ENCODE peak calls at places on chromosomes 4 and X, in seven cellular contexts. B is GM12892, X is HepG2, S is K562, V is SK-N-SH, F is GM12878, L is H1. C is an unnamed sample.

GRCh38 chr4:176470671-176471070 is 150.9 kb downstream of the SPCS3 start:
- DNase-seq in B (no peak), X (no peak), S (no peak), V (no peak), F (no peak), L (no peak), C (no peak)

GRCh38 chr4:150176559-150176958 is 98.3 kb downstream of the DCLK2 start:
- DNase-seq in B (no peak), X (no peak), S (no peak), V (peak), F (no peak), L (no peak), C (no peak)

GRCh38 chr4:61177361-61177760 is 22.8 kb upstream of the ADGRL3 start:
- DNase-seq in B (no peak), X (no peak), S (no peak), V (no peak), F (no peak), L (no peak), C (no peak)

GRCh38 chr4:10299601-10300000 is 157.6 kb downstream of the ZNF518B start:
- DNase-seq in B (no peak), X (no peak), S (no peak), V (no peak), F (no peak), L (no peak), C (no peak)

GRCh38 chrX:129759576-129760061 is 20.1 kb upstream of the SASH3 start:
- DNase-seq in B (no peak), X (no peak), S (peak), V (no peak), F (no peak), L (no peak), C (no peak)

GRCh38 chrX:13876652-13877051 is 59.8 kb upstream of the GPM6B start:
- DNase-seq in B (no peak), X (no peak), S (no peak), V (no peak), F (no peak), L (no peak), C (no peak)

GRCh38 chr4:37510626-37511025 is 175.6 kb downstream of the RELL1 start:
- DNase-seq in B (no peak), X (no peak), S (no peak), V (no peak), F (no peak), L (no peak), C (no peak)

GRCh38 chr4:124686279-124686678 is 26.3 kb downstream of the ANKRD50 start:
- DNase-seq in B (no peak), X (no peak), S (no peak), V (peak), F (no peak), L (peak), C (no peak)

GRCh38 chr4:130511776-130512175 is 1415.8 kb downstream of the C4orf33 start:
- DNase-seq in B (no peak), X (no peak), S (no peak), V (no peak), F (no peak), L (no peak), C (no peak)

GRCh38 chrX:32572644-32573043 is 638.7 kb downstream of the DMD start:
- DNase-seq in B (no peak), X (no peak), S (no peak), V (no peak), F (no peak), L (no peak), C (no peak)

GRCh38 chr4:109864134-109864533 is 16.2 kb downstream of the LRIT3 start:
- DNase-seq in B (no peak), X (no peak), S (no peak), V (no peak), F (no peak), L (no peak), C (no peak)

GRCh38 chrX:11100281-11101035 is 10.7 kb upstream of the HCCS start:
- DNase-seq in B (no peak), X (peak), S (peak), V (peak), F (no peak), L (no peak), C (no peak)

GRCh38 chrX:112834016-112834855 is 6.4 kb downstream of the AMOT start:
- DNase-seq in B (no peak), X (no peak), S (no peak), V (peak), F (no peak), L (no peak), C (no peak)

GRCh38 chr4:165909947-165910346 is 36.9 kb downstream of the TLL1 start:
- DNase-seq in B (no peak), X (no peak), S (no peak), V (no peak), F (no peak), L (no peak), C (no peak)

GRCh38 chr4:135249006-135249405 is 1047.4 kb upstream of the PABPC4L start:
- DNase-seq in B (no peak), X (no peak), S (no peak), V (no peak), F (no peak), L (no peak), C (no peak)

GRCh38 chr4:33073811-33074210 is 2353.6 kb downstream of the PCDH7 start:
- DNase-seq in B (no peak), X (no peak), S (no peak), V (no peak), F (no peak), L (no peak), C (no peak)

GRCh38 chrX:103215037-103215767 is at the start of gene BEX4:
- DNase-seq in B (peak), X (no peak), S (peak), V (peak), F (no peak), L (peak), C (peak)
- TF ChIP-seq POLR2AphosphoS5 in B (no peak), X (no peak), S (peak), V (peak), F (peak), L (peak), C (peak)

GRCh38 chrX:21948897-21949578 is 8.5 kb downstream of the SMS start:
- DNase-seq in B (no peak), X (no peak), S (no peak), V (peak), F (no peak), L (no peak), C (no peak)

GRCh38 chrX:21949689-21950088 is 9.2 kb downstream of the SMS start:
- DNase-seq in B (no peak), X (no peak), S (no peak), V (no peak), F (no peak), L (no peak), C (no peak)

GRCh38 chrX:21947671-21948070 is 7.2 kb downstream of the SMS start:
- DNase-seq in B (no peak), X (no peak), S (no peak), V (no peak), F (no peak), L (no peak), C (no peak)

GRCh38 chrX:21944136-21944615 is 3.7 kb downstream of the SMS start:
- DNase-seq in B (no peak), X (no peak), S (no peak), V (no peak), F (no peak), L (no peak), C (no peak)

GRCh38 chrX:21946925-21947641 is 6.6 kb downstream of the SMS start:
- DNase-seq in B (no peak), X (no peak), S (peak), V (no peak), F (no peak), L (no peak), C (no peak)
- TF ChIP-seq TAF1 in B (no peak), X (no peak), S (no peak), V (no peak), F (no peak), L (no peak), C (no peak)

GRCh38 chr4:138192113-138192512 is 50.0 kb downstream of the SLC7A11 start:
- DNase-seq in B (no peak), X (peak), S (peak), V (no peak), F (no peak), L (no peak), C (no peak)

GRCh38 chr4:138186264-138186663 is 55.9 kb downstream of the SLC7A11 start:
- DNase-seq in B (no peak), X (no peak), S (no peak), V (no peak), F (no peak), L (no peak), C (no peak)

GRCh38 chr4:138188406-138189084 is 53.6 kb downstream of the SLC7A11 start:
- DNase-seq in B (no peak), X (no peak), S (no peak), V (no peak), F (no peak), L (no peak), C (no peak)

GRCh38 chr4:138190452-138190858 is 51.7 kb downstream of the SLC7A11 start:
- DNase-seq in B (no peak), X (no peak), S (no peak), V (no peak), F (peak), L (no peak), C (no peak)

DNA sequence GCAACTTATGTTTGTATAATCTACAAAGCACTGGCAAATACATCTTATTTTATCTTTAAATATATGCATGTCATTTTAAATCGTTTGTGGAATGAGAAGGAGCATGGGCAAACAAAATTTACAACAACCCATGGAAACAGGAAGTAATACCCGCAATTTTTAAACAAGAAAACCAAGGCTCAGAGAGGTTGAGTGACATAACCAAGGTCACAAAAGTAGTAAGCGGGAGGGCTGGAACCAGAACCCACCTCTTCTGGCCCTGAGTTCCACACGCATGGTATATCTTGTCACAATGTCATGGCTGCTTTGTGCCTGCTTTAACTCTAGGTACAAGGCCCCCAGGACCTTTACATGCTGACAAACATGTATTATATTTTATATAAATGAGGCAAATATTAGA is 52.9 kb downstream of the SLC7A11 start:
- DNase-seq in B (no peak), X (no peak), S (no peak), V (no peak), F (no peak), L (no peak), C (no peak)
- TF ChIP-seq POLR2AphosphoS5 in B (no peak), X (no peak), S (no peak), V (no peak), F (no peak), L (no peak), C (no peak)

GRCh38 chr4:113659127-113659526 is 102.4 kb downstream of the CAMK2D start:
- DNase-seq in B (no peak), X (peak), S (no peak), V (no peak), F (no peak), L (no peak), C (no peak)

GRCh38 chr4:113653871-113654270 is 107.7 kb downstream of the CAMK2D start:
- DNase-seq in B (no peak), X (no peak), S (no peak), V (no peak), F (no peak), L (no peak), C (no peak)

GRCh38 chr4:113657834-113658233 is 103.7 kb downstream of the CAMK2D start:
- DNase-seq in B (no peak), X (no peak), S (no peak), V (no peak), F (no peak), L (no peak), C (no peak)
- TF ChIP-seq TAF1 in B (no peak), X (no peak), S (no peak), V (no peak), F (no peak), L (no peak), C (no peak)

GRCh38 chrX:24282381-24283121 is 31.3 kb downstream of the SUPT20HL2 start:
- DNase-seq in B (no peak), X (no peak), S (no peak), V (no peak), F (no peak), L (no peak), C (no peak)

GRCh38 chrX:24277405-24277804 is 36.5 kb downstream of the SUPT20HL2 start:
- DNase-seq in B (no peak), X (no peak), S (no peak), V (no peak), F (no peak), L (no peak), C (no peak)

GRCh38 chrX:24285082-24285481 is 28.8 kb downstream of the SUPT20HL2 start:
- DNase-seq in B (no peak), X (no peak), S (no peak), V (no peak), F (no peak), L (no peak), C (no peak)

GRCh38 chrX:24283122-24283789 is 30.6 kb downstream of the SUPT20HL2 start:
- DNase-seq in B (no peak), X (no peak), S (no peak), V (no peak), F (no peak), L (no peak), C (no peak)
- TF ChIP-seq POLR2AphosphoS5 in B (no peak), X (no peak), S (no peak), V (no peak), F (no peak), L (no peak), C (no peak)

DNA sequence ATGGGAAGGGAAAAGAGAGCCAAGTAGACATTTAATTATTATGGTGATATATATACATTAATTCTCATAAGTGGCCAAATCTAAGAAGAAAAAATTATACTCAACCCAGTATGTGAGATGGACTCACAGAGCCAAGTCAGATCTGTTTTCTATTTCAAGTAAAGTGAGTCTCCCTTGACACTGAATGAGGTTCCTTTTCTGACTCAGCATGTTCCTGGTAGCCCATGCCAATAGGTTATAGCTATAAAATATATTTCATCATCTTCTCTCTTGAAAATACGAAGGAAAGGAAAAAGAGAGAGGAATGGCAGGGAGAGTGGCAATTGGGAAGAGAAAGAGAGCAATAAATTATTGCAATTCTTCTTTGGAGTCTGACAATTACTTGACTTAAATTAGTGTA is 68.8 kb upstream of the GRIA2 start:
- DNase-seq in B (no peak), X (no peak), S (no peak), V (no peak), F (no peak), L (no peak), C (no peak)
- TF ChIP-seq TAF1 in B (no peak), X (no peak), S (no peak), V (no peak), F (no peak), L (no peak), C (no peak)

GRCh38 chr4:184805462-184806245 is 20.1 kb downstream of the ACSL1 start:
- DNase-seq in B (no peak), X (no peak), S (no peak), V (peak), F (no peak), L (no peak), C (no peak)
- TF ChIP-seq POLR2AphosphoS5 in B (no peak), X (no peak), S (no peak), V (no peak), F (no peak), L (no peak), C (no peak)

DNA sequence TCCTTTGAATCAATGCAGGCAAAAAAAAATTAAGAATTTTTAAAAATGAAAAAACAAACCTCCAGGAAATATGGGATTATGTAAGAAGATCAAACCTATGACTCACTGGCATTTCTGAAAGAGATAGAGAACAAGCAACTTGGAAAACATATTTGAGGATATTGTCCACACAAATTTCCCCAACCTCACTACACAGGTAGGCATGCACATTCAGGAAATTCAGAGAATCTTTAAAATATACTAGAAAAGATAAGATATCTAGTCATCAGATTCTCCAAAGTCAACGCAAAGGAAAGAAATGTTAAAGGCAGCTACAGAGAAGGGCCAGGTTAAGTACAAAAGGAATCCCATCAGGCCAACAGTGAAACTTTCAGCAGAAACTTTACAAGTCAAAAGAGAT is 85.6 kb downstream of the ANTXR2 start:
- DNase-seq in B (no peak), X (no peak), S (no peak), V (no peak), F (no peak), L (no peak), C (no peak)
- TF ChIP-seq TAF1 in B (no peak), X (no peak), S (no peak), V (no peak), F (no peak), L (no peak), C (no peak)

DNA sequence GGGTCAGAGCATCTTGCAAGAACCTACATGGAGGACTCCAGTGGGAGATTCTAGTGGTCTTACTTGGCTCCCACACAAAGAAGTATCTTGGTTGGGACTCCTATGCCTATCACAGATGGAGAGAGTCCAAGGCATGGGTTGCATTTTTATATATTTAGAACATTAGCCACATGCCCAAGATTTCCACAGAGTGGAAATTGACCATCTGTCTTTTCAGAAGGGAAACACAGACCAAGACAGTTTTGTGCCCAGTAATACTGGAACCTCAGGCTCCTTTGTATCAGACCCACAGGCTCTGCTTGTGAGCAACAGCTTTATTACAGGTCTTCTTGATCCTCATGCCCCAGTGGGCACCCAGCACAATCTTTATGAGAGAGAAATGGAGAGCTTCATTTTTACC is 43.6 kb downstream of the PAGE2 start:
- DNase-seq in B (no peak), X (no peak), S (no peak), V (no peak), F (no peak), L (no peak), C (no peak)
- TF ChIP-seq POLR2AphosphoS5 in B (no peak), X (no peak), S (no peak), V (no peak), F (no peak), L (no peak), C (no peak)

C was measured in GM12891.